ENCODE peak calls at places on chromosomes 11 and 22, in six cellular contexts. One of them, this sample, is unnamed.

GRCh38 chr11:120295110-120295509 is 30.0 kb upstream of the TLCD5 start:
- DNase-seq in astrocyte: peak; percentile 37
- DNase-seq in upper lobe of left lung: no peak
- DNase-seq in SK-N-SH: peak; percentile 72
- DNase-seq in transverse colon: peak; percentile 23
- DNase-seq in heart right ventricle: no peak
- DNase-seq in this sample: peak; percentile 70

GRCh38 chr22:27420186-27420816 is 381.3 kb downstream of the MN1 start:
- DNase-seq in astrocyte: peak; percentile 41
- DNase-seq in upper lobe of left lung: no peak
- DNase-seq in SK-N-SH: no peak
- DNase-seq in transverse colon: no peak
- DNase-seq in heart right ventricle: no peak
- DNase-seq in this sample: no peak

GRCh38 chr22:37230673-37231405 is 13.2 kb downstream of the RAC2 start:
- DNase-seq in astrocyte: no peak
- DNase-seq in upper lobe of left lung: no peak
- DNase-seq in SK-N-SH: no peak
- DNase-seq in transverse colon: peak; percentile 47
- DNase-seq in heart right ventricle: no peak
- DNase-seq in this sample: no peak

GRCh38 chr22:31891366-31892079 is 52.8 kb upstream of the YWHAH start:
- DNase-seq in astrocyte: peak; percentile 79
- DNase-seq in upper lobe of left lung: no peak
- DNase-seq in SK-N-SH: peak; percentile 59
- DNase-seq in transverse colon: no peak
- DNase-seq in heart right ventricle: no peak
- DNase-seq in this sample: no peak

GRCh38 chr11:130388607-130389205 is 39.7 kb downstream of the ADAMTS8 start:
- DNase-seq in astrocyte: no peak
- DNase-seq in upper lobe of left lung: no peak
- DNase-seq in SK-N-SH: no peak
- DNase-seq in transverse colon: no peak
- DNase-seq in heart right ventricle: no peak
- DNase-seq in this sample: no peak

GRCh38 chr11:57426754-57427691 is at the start of gene SLC43A3:
- DNase-seq in astrocyte: peak; percentile 90
- DNase-seq in upper lobe of left lung: peak; percentile 93
- DNase-seq in SK-N-SH: peak; percentile 80
- DNase-seq in transverse colon: peak; percentile 66
- DNase-seq in heart right ventricle: peak; percentile 83
- DNase-seq in this sample: peak; percentile 80

GRCh38 chr11:69295995-69296889 is 2.3 kb downstream of the MYEOV start:
- DNase-seq in astrocyte: no peak
- DNase-seq in upper lobe of left lung: peak; percentile 55
- DNase-seq in SK-N-SH: no peak
- DNase-seq in transverse colon: peak; percentile 50
- DNase-seq in heart right ventricle: no peak
- DNase-seq in this sample: peak; percentile 59

GRCh38 chr11:83951521-83951920 is 665.4 kb upstream of the CCDC90B start:
- DNase-seq in astrocyte: no peak
- DNase-seq in upper lobe of left lung: no peak
- DNase-seq in SK-N-SH: no peak
- DNase-seq in transverse colon: no peak
- DNase-seq in heart right ventricle: no peak
- DNase-seq in this sample: no peak

GRCh38 chr11:85822814-85823213 is 11.9 kb upstream of the SYTL2 start:
- DNase-seq in astrocyte: peak; percentile 70
- DNase-seq in upper lobe of left lung: no peak
- DNase-seq in SK-N-SH: no peak
- DNase-seq in transverse colon: no peak
- DNase-seq in heart right ventricle: no peak
- DNase-seq in this sample: no peak

GRCh38 chr11:116207781-116208180 is 565.0 kb downstream of the BUD13 start:
- DNase-seq in astrocyte: no peak
- DNase-seq in upper lobe of left lung: peak; percentile 37
- DNase-seq in SK-N-SH: peak; percentile 71
- DNase-seq in transverse colon: no peak
- DNase-seq in heart right ventricle: no peak
- DNase-seq in this sample: no peak

GRCh38 chr11:57474017-57474750 is 13.9 kb downstream of the RTN4RL2 start:
- DNase-seq in astrocyte: no peak
- DNase-seq in upper lobe of left lung: no peak
- DNase-seq in SK-N-SH: peak; percentile 37
- DNase-seq in transverse colon: no peak
- DNase-seq in heart right ventricle: no peak
- DNase-seq in this sample: no peak

GRCh38 chr11:110092577-110093406 is at the start of gene ZC3H12C:
- DNase-seq in astrocyte: peak; percentile 79
- DNase-seq in upper lobe of left lung: peak; percentile 97
- DNase-seq in SK-N-SH: peak; percentile 90
- DNase-seq in transverse colon: peak; percentile 89
- DNase-seq in heart right ventricle: peak; percentile 87
- DNase-seq in this sample: peak; percentile 94

GRCh38 chr11:85464283-85464682 is 162.9 kb downstream of the DLG2 start:
- DNase-seq in astrocyte: no peak
- DNase-seq in upper lobe of left lung: no peak
- DNase-seq in SK-N-SH: no peak
- DNase-seq in transverse colon: no peak
- DNase-seq in heart right ventricle: no peak
- DNase-seq in this sample: no peak

GRCh38 chr11:129225190-129225589 is 33.1 kb upstream of the ARHGAP32 start:
- DNase-seq in astrocyte: peak; percentile 78
- DNase-seq in upper lobe of left lung: no peak
- DNase-seq in SK-N-SH: no peak
- DNase-seq in transverse colon: no peak
- DNase-seq in heart right ventricle: no peak
- DNase-seq in this sample: no peak

DNA sequence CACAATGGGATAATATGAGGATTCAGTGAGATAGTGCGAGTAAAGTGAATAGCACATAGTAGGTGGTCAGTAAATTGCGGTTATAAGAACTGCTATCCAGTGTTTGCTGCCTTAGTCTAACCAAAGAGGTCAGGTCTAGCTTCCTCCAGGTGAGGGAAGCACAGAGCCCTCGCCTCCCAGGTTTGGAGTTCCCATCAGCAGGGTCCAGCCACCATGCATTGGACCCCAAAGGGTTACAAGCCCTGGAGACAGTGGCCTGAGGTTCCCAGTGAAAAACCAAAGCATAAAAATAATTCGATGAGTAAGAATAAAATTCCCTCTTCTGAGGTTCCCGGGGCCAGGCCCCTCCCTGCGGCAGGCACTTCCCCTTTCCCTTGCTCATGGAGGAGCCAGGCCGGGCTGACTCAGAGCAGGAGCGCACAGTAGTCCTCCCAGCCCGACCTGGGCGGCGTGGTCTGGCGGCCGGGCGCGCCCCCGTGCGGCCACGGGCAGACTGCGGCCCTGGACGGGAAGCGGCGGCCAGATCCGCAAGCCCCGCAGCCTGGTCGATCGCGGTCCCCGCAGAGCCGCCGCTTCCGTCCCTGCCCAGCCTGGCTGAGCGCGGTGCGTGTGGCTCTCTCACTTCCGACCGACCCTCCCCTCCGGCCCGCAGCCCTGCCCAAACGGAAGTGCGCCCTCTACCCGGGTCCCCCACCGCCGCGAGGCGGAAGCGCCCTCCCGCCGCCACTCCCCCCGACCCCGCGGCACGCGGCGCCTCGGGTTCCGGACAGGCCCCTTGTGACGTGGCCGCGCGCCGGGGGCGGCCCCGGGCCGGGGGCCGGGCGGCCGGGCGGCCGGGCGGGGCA is at the start of gene SLC39A13:
- DNase-seq in astrocyte: peak; percentile 91
- DNase-seq in upper lobe of left lung: peak; percentile 99
- DNase-seq in SK-N-SH: peak; percentile 99
- DNase-seq in transverse colon: peak; percentile 94
- DNase-seq in heart right ventricle: peak; percentile 93
- DNase-seq in this sample: peak; percentile 95
- H3K4me3 ChIP-seq in astrocyte: peak within 1 kb of the TSS; percentile 93
- H3K4me3 ChIP-seq in upper lobe of left lung: peak within 1 kb of the TSS; percentile 57
- H3K4me3 ChIP-seq in SK-N-SH: peak within 1 kb of the TSS; percentile 99
- H3K4me3 ChIP-seq in transverse colon: peak within 1 kb of the TSS; percentile 77
- H3K4me3 ChIP-seq in heart right ventricle: peak within 1 kb of the TSS; percentile 59
- H3K4me3 ChIP-seq in this sample: peak within 1 kb of the TSS; percentile 49

GRCh38 chr22:17774206-17774927 is at the start of gene BID:
- DNase-seq in astrocyte: no peak
- DNase-seq in upper lobe of left lung: peak; percentile 93
- DNase-seq in SK-N-SH: peak; percentile 84
- DNase-seq in transverse colon: peak; percentile 75
- DNase-seq in heart right ventricle: peak; percentile 54
- DNase-seq in this sample: peak; percentile 62

GRCh38 chr22:17770180-17771077 is 3.8 kb downstream of the BID start:
- DNase-seq in astrocyte: no peak
- DNase-seq in upper lobe of left lung: peak; percentile 54
- DNase-seq in SK-N-SH: no peak
- DNase-seq in transverse colon: no peak
- DNase-seq in heart right ventricle: no peak
- DNase-seq in this sample: peak; percentile 5

GRCh38 chr22:17773606-17774205 is 563 bp downstream of the BID start:
- DNase-seq in astrocyte: no peak
- DNase-seq in upper lobe of left lung: peak; percentile 89
- DNase-seq in SK-N-SH: peak; percentile 93
- DNase-seq in transverse colon: peak; percentile 66
- DNase-seq in heart right ventricle: no peak
- DNase-seq in this sample: peak; percentile 56

GRCh38 chr22:17772963-17773605 is 1.2 kb downstream of the BID start:
- DNase-seq in astrocyte: peak; percentile 51
- DNase-seq in upper lobe of left lung: no peak
- DNase-seq in SK-N-SH: no peak
- DNase-seq in transverse colon: no peak
- DNase-seq in heart right ventricle: no peak
- DNase-seq in this sample: peak; percentile 35

DNA sequence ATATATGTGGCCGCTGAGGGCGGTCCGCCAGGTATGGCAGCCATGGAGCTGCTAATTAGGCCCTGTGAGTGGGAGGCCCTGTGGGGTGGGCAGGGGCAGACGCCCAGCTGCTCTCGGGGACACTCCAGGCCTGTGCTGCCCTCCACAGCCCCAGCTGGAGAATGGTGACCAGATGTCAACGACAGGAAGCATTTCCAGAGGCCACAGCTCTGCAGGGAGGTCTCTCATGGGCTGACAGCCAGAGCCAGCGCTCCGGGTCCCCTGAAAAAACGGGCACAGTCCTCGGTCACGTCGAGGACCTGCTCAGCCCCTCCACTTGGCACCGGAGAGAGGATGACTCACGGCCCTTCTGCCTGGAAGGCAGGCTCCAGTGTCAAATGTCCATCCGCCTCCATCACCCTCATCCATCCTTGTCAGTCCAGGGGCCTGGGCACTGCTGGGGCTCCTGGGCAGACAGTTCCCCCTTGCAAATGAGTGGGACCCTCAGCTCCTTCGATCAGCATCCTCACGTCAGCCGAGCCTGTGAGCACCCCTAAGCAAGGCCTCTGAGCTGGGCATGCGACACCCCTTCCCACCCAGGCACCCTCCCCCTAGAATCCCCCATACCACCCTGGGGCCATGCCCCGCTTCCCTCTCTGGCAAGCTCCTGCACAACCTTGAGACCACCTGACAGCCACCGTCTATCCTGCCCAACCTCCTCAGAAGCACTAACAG is 1.9 kb downstream of the BID start:
- DNase-seq in astrocyte: no peak
- DNase-seq in upper lobe of left lung: peak; percentile 59
- DNase-seq in SK-N-SH: peak; percentile 87
- DNase-seq in transverse colon: no peak
- DNase-seq in heart right ventricle: no peak
- DNase-seq in this sample: peak; percentile 12
- H3K4me3 ChIP-seq in astrocyte: peak overlapping the region; percentile 78
- H3K4me3 ChIP-seq in upper lobe of left lung: no peak overlapping the region
- H3K4me3 ChIP-seq in SK-N-SH: peak overlapping the region; percentile 73
- H3K4me3 ChIP-seq in transverse colon: no peak overlapping the region
- H3K4me3 ChIP-seq in heart right ventricle: no peak overlapping the region
- H3K4me3 ChIP-seq in this sample: no peak overlapping the region

DNA sequence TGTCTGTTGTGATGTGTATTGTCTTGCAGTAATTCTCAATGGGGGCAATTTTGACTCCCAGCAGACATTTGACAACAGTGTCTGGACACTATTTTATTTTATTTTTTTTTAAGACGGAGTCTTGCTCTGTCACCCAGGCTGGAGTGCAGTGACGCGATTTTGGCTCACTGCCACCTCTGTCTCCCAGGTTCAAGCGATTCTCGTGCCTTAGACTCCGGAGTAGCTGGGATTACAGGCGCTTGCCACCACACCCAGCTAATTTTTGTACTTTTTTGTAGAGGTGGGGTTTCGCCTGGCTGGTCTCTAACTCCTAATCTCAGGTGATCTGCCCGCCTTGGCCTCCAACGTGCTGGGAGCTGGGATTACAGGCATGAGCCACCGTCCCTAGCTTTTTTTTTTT is 1.4 kb downstream of the RPS6KB2 start:
- DNase-seq in astrocyte: no peak
- DNase-seq in upper lobe of left lung: no peak
- DNase-seq in SK-N-SH: no peak
- DNase-seq in transverse colon: no peak
- DNase-seq in heart right ventricle: no peak
- DNase-seq in this sample: peak; percentile 14
- H3K4me3 ChIP-seq in astrocyte: no peak overlapping the region
- H3K4me3 ChIP-seq in upper lobe of left lung: no peak overlapping the region
- H3K4me3 ChIP-seq in SK-N-SH: no peak overlapping the region
- H3K4me3 ChIP-seq in transverse colon: no peak overlapping the region
- H3K4me3 ChIP-seq in heart right ventricle: no peak overlapping the region
- H3K4me3 ChIP-seq in this sample: no peak overlapping the region

GRCh38 chr11:209275-210121 is 2.0 kb downstream of the RIC8A start:
- DNase-seq in astrocyte: no peak
- DNase-seq in upper lobe of left lung: no peak
- DNase-seq in SK-N-SH: no peak
- DNase-seq in transverse colon: no peak
- DNase-seq in heart right ventricle: peak; percentile 4
- DNase-seq in this sample: no peak

GRCh38 chr11:211295-211694 is 3.8 kb downstream of the RIC8A start:
- DNase-seq in astrocyte: no peak
- DNase-seq in upper lobe of left lung: no peak
- DNase-seq in SK-N-SH: no peak
- DNase-seq in transverse colon: no peak
- DNase-seq in heart right ventricle: no peak
- DNase-seq in this sample: no peak

GRCh38 chr11:210122-210802 is 2.8 kb downstream of the RIC8A start:
- DNase-seq in astrocyte: peak; percentile 77
- DNase-seq in upper lobe of left lung: no peak
- DNase-seq in SK-N-SH: no peak
- DNase-seq in transverse colon: no peak
- DNase-seq in heart right ventricle: peak; percentile 3
- DNase-seq in this sample: peak; percentile 10

GRCh38 chr11:211741-212140 is 4.2 kb downstream of the RIC8A start:
- DNase-seq in astrocyte: no peak
- DNase-seq in upper lobe of left lung: no peak
- DNase-seq in SK-N-SH: no peak
- DNase-seq in transverse colon: no peak
- DNase-seq in heart right ventricle: no peak
- DNase-seq in this sample: no peak

DNA sequence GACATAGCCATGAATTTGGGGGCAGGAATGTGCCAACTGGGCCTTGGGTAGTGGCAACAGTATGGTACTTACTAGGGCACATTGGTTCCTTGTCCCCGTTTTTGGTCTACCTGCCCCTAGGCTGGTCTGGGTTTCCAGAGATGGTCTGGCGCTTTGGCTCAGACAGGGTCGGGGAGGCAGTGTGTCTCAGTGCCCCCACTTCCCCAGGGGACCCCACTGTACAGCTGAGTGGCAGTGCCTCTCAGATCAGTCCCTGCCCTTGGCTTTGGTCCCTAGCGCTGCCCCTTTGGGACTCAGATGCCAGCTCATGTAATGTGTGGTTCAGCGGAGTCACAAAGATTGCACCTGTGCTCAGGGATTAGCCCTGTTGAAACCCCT is 3.3 kb downstream of the RIC8A start:
- DNase-seq in astrocyte: no peak
- DNase-seq in upper lobe of left lung: no peak
- DNase-seq in SK-N-SH: no peak
- DNase-seq in transverse colon: no peak
- DNase-seq in heart right ventricle: no peak
- DNase-seq in this sample: no peak
- H3K4me3 ChIP-seq in astrocyte: peak overlapping the region; percentile 86
- H3K4me3 ChIP-seq in upper lobe of left lung: no peak overlapping the region
- H3K4me3 ChIP-seq in SK-N-SH: peak overlapping the region; percentile 78
- H3K4me3 ChIP-seq in transverse colon: no peak overlapping the region
- H3K4me3 ChIP-seq in heart right ventricle: no peak overlapping the region
- H3K4me3 ChIP-seq in this sample: no peak overlapping the region